ENCODE peak calls at places on chromosome 20, in eight cellular contexts. One of them, this sample, is unnamed.

GRCh38 chr20:45032781-45033180 is 66.5 kb downstream of the STK4 start:
- DNase-seq in CD8-positive, alpha-beta T cell: no peak
- DNase-seq in SK-N-SH: no peak
- DNase-seq in upper lobe of right lung: no peak
- DNase-seq in fibroblast of lung: no peak
- DNase-seq in endodermal cell: no peak
- DNase-seq in lower leg skin: no peak
- DNase-seq in left ventricle myocardium inferior: no peak
- DNase-seq in this sample: no peak

GRCh38 chr20:43535370-43536004 is 23.3 kb upstream of the SGK2 start:
- DNase-seq in upper lobe of right lung: peak
- DNase-seq in left ventricle myocardium inferior: no peak
- DNase-seq in lower leg skin: no peak
- DNase-seq in endodermal cell: no peak
- DNase-seq in CD8-positive, alpha-beta T cell: no peak
- DNase-seq in fibroblast of lung: no peak
- DNase-seq in SK-N-SH: no peak
- DNase-seq in this sample: no peak

GRCh38 chr20:23011008-23011721 is 23.9 kb upstream of the SSTR4 start:
- DNase-seq in CD8-positive, alpha-beta T cell: no peak
- DNase-seq in left ventricle myocardium inferior: no peak
- DNase-seq in SK-N-SH: no peak
- DNase-seq in lower leg skin: no peak
- DNase-seq in fibroblast of lung: no peak
- DNase-seq in upper lobe of right lung: no peak
- DNase-seq in endodermal cell: no peak
- DNase-seq in this sample: no peak

GRCh38 chr20:45968801-45969711 is 2.9 kb downstream of the ZNF335 start:
- DNase-seq in left ventricle myocardium inferior: no peak
- DNase-seq in lower leg skin: no peak
- DNase-seq in fibroblast of lung: no peak
- DNase-seq in CD8-positive, alpha-beta T cell: no peak
- DNase-seq in SK-N-SH: no peak
- DNase-seq in upper lobe of right lung: peak
- DNase-seq in endodermal cell: peak
- DNase-seq in this sample: no peak

GRCh38 chr20:20214757-20215275 is 153.1 kb upstream of the INSM1 start:
- DNase-seq in left ventricle myocardium inferior: no peak
- DNase-seq in endodermal cell: no peak
- DNase-seq in lower leg skin: no peak
- DNase-seq in fibroblast of lung: no peak
- DNase-seq in CD8-positive, alpha-beta T cell: no peak
- DNase-seq in upper lobe of right lung: no peak
- DNase-seq in SK-N-SH: no peak
- DNase-seq in this sample: no peak

GRCh38 chr20:5148581-5148980 is 21.8 kb downstream of the CDS2 start:
- DNase-seq in left ventricle myocardium inferior: no peak
- DNase-seq in CD8-positive, alpha-beta T cell: no peak
- DNase-seq in lower leg skin: no peak
- DNase-seq in SK-N-SH: no peak
- DNase-seq in endodermal cell: no peak
- DNase-seq in upper lobe of right lung: no peak
- DNase-seq in fibroblast of lung: no peak
- DNase-seq in this sample: no peak

GRCh38 chr20:20489054-20489453 is 121.2 kb downstream of the INSM1 start:
- DNase-seq in left ventricle myocardium inferior: no peak
- DNase-seq in endodermal cell: no peak
- DNase-seq in lower leg skin: no peak
- DNase-seq in fibroblast of lung: peak
- DNase-seq in SK-N-SH: no peak
- DNase-seq in upper lobe of right lung: no peak
- DNase-seq in CD8-positive, alpha-beta T cell: no peak
- DNase-seq in this sample: no peak

GRCh38 chr20:53986037-53986436 is 84.4 kb downstream of the BCAS1 start:
- DNase-seq in CD8-positive, alpha-beta T cell: no peak
- DNase-seq in endodermal cell: no peak
- DNase-seq in SK-N-SH: no peak
- DNase-seq in upper lobe of right lung: no peak
- DNase-seq in left ventricle myocardium inferior: no peak
- DNase-seq in fibroblast of lung: no peak
- DNase-seq in lower leg skin: no peak
- DNase-seq in this sample: no peak

GRCh38 chr20:38377039-38377715 is 30.9 kb downstream of the LBP start:
- DNase-seq in SK-N-SH: no peak
- DNase-seq in left ventricle myocardium inferior: no peak
- DNase-seq in lower leg skin: no peak
- DNase-seq in endodermal cell: no peak
- DNase-seq in CD8-positive, alpha-beta T cell: no peak
- DNase-seq in fibroblast of lung: no peak
- DNase-seq in upper lobe of right lung: no peak
- DNase-seq in this sample: no peak

GRCh38 chr20:15799871-15800270 is 773.4 kb downstream of the KIF16B start:
- DNase-seq in lower leg skin: no peak
- DNase-seq in fibroblast of lung: peak
- DNase-seq in SK-N-SH: no peak
- DNase-seq in upper lobe of right lung: no peak
- DNase-seq in left ventricle myocardium inferior: no peak
- DNase-seq in endodermal cell: no peak
- DNase-seq in CD8-positive, alpha-beta T cell: no peak
- DNase-seq in this sample: peak

GRCh38 chr20:54110041-54110440 is 39.6 kb upstream of the BCAS1 start:
- DNase-seq in lower leg skin: no peak
- DNase-seq in fibroblast of lung: no peak
- DNase-seq in left ventricle myocardium inferior: no peak
- DNase-seq in endodermal cell: no peak
- DNase-seq in upper lobe of right lung: no peak
- DNase-seq in SK-N-SH: no peak
- DNase-seq in CD8-positive, alpha-beta T cell: no peak
- DNase-seq in this sample: peak

GRCh38 chr20:19254956-19255355 is 42.5 kb downstream of the SLC24A3 start:
- DNase-seq in lower leg skin: no peak
- DNase-seq in CD8-positive, alpha-beta T cell: no peak
- DNase-seq in endodermal cell: peak
- DNase-seq in upper lobe of right lung: no peak
- DNase-seq in fibroblast of lung: no peak
- DNase-seq in left ventricle myocardium inferior: no peak
- DNase-seq in SK-N-SH: no peak
- DNase-seq in this sample: no peak

GRCh38 chr20:6780414-6780813 is 12.9 kb downstream of the BMP2 start:
- DNase-seq in SK-N-SH: peak
- DNase-seq in upper lobe of right lung: no peak
- DNase-seq in CD8-positive, alpha-beta T cell: no peak
- DNase-seq in endodermal cell: no peak
- DNase-seq in lower leg skin: no peak
- DNase-seq in fibroblast of lung: no peak
- DNase-seq in left ventricle myocardium inferior: no peak
- DNase-seq in this sample: no peak

GRCh38 chr20:56204206-56204605 is 44.3 kb upstream of the MC3R start:
- DNase-seq in lower leg skin: no peak
- DNase-seq in SK-N-SH: no peak
- DNase-seq in CD8-positive, alpha-beta T cell: no peak
- DNase-seq in endodermal cell: no peak
- DNase-seq in left ventricle myocardium inferior: no peak
- DNase-seq in fibroblast of lung: no peak
- DNase-seq in upper lobe of right lung: no peak
- DNase-seq in this sample: no peak

GRCh38 chr20:56205350-56205749 is 43.2 kb upstream of the MC3R start:
- DNase-seq in lower leg skin: peak
- DNase-seq in CD8-positive, alpha-beta T cell: no peak
- DNase-seq in SK-N-SH: no peak
- DNase-seq in upper lobe of right lung: no peak
- DNase-seq in endodermal cell: no peak
- DNase-seq in left ventricle myocardium inferior: no peak
- DNase-seq in fibroblast of lung: no peak
- DNase-seq in this sample: no peak

GRCh38 chr20:56200456-56200855 is 48.1 kb upstream of the MC3R start:
- DNase-seq in endodermal cell: no peak
- DNase-seq in SK-N-SH: no peak
- DNase-seq in fibroblast of lung: no peak
- DNase-seq in lower leg skin: no peak
- DNase-seq in left ventricle myocardium inferior: no peak
- DNase-seq in CD8-positive, alpha-beta T cell: no peak
- DNase-seq in upper lobe of right lung: no peak
- DNase-seq in this sample: no peak

GRCh38 chr20:56207656-56208055 is 40.9 kb upstream of the MC3R start:
- DNase-seq in SK-N-SH: no peak
- DNase-seq in lower leg skin: no peak
- DNase-seq in left ventricle myocardium inferior: no peak
- DNase-seq in CD8-positive, alpha-beta T cell: no peak
- DNase-seq in upper lobe of right lung: no peak
- DNase-seq in endodermal cell: no peak
- DNase-seq in fibroblast of lung: no peak
- DNase-seq in this sample: no peak

GRCh38 chr20:56202493-56203077 is 45.9 kb upstream of the MC3R start:
- DNase-seq in fibroblast of lung: peak
- DNase-seq in CD8-positive, alpha-beta T cell: no peak
- DNase-seq in endodermal cell: no peak
- DNase-seq in upper lobe of right lung: no peak
- DNase-seq in left ventricle myocardium inferior: no peak
- DNase-seq in SK-N-SH: peak
- DNase-seq in lower leg skin: no peak
- DNase-seq in this sample: peak
- TF ChIP-seq CTCF in fibroblast of lung: peak
- TF ChIP-seq CTCF in CD8-positive, alpha-beta T cell: no peak
- TF ChIP-seq CTCF in endodermal cell: peak
- TF ChIP-seq CTCF in upper lobe of right lung: peak
- TF ChIP-seq CTCF in left ventricle myocardium inferior: peak
- TF ChIP-seq CTCF in SK-N-SH: peak
- TF ChIP-seq CTCF in lower leg skin: no peak
- TF ChIP-seq CTCF in this sample: peak

DNA sequence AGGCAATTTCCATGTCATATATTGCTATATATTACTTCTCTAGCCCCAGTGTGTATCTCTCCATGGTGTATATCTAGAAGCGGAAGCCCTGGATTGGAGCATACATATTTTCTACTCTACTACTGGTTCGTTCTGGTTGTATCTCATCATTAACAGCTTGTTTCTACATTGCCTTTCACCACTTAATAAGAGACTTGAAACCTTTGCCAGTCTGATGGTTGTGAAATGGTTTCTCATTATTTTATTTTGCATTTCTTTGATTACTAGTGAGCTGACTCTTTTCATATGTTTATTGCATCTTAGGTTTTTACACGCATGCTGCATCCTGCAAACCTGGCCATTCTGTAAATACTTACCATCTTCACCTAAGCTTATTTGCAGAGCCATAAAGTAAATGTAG is 3.6 kb downstream of the DSTN start:
- DNase-seq in SK-N-SH: no peak
- DNase-seq in CD8-positive, alpha-beta T cell: no peak
- DNase-seq in lower leg skin: no peak
- DNase-seq in left ventricle myocardium inferior: no peak
- DNase-seq in fibroblast of lung: no peak
- DNase-seq in endodermal cell: no peak
- DNase-seq in upper lobe of right lung: no peak
- DNase-seq in this sample: no peak
- H3K4me3 ChIP-seq in SK-N-SH: no peak
- H3K4me3 ChIP-seq in CD8-positive, alpha-beta T cell: no peak
- H3K4me3 ChIP-seq in lower leg skin: no peak
- H3K4me3 ChIP-seq in left ventricle myocardium inferior: peak
- H3K4me3 ChIP-seq in fibroblast of lung: no peak
- H3K4me3 ChIP-seq in endodermal cell: peak
- H3K4me3 ChIP-seq in upper lobe of right lung: peak
- H3K4me3 ChIP-seq in this sample: no peak

GRCh38 chr20:11267131-11267761 is 593.4 kb upstream of the JAG1 start:
- DNase-seq in fibroblast of lung: peak
- DNase-seq in left ventricle myocardium inferior: peak
- DNase-seq in upper lobe of right lung: no peak
- DNase-seq in SK-N-SH: peak
- DNase-seq in lower leg skin: no peak
- DNase-seq in CD8-positive, alpha-beta T cell: no peak
- DNase-seq in endodermal cell: peak
- DNase-seq in this sample: peak
- TF ChIP-seq CTCF in fibroblast of lung: peak
- TF ChIP-seq CTCF in left ventricle myocardium inferior: peak
- TF ChIP-seq CTCF in upper lobe of right lung: no peak
- TF ChIP-seq CTCF in SK-N-SH: no peak
- TF ChIP-seq CTCF in lower leg skin: no peak
- TF ChIP-seq CTCF in CD8-positive, alpha-beta T cell: no peak
- TF ChIP-seq CTCF in endodermal cell: no peak
- TF ChIP-seq CTCF in this sample: peak

GRCh38 chr20:25177890-25178321 is 17.6 kb upstream of the ENTPD6 start:
- DNase-seq in fibroblast of lung: no peak
- DNase-seq in SK-N-SH: no peak
- DNase-seq in lower leg skin: no peak
- DNase-seq in left ventricle myocardium inferior: no peak
- DNase-seq in endodermal cell: no peak
- DNase-seq in upper lobe of right lung: peak
- DNase-seq in CD8-positive, alpha-beta T cell: no peak
- DNase-seq in this sample: peak

GRCh38 chr20:25176184-25176583 is 19.3 kb upstream of the ENTPD6 start:
- DNase-seq in CD8-positive, alpha-beta T cell: no peak
- DNase-seq in upper lobe of right lung: no peak
- DNase-seq in endodermal cell: no peak
- DNase-seq in left ventricle myocardium inferior: no peak
- DNase-seq in fibroblast of lung: no peak
- DNase-seq in lower leg skin: no peak
- DNase-seq in SK-N-SH: no peak
- DNase-seq in this sample: no peak

GRCh38 chr20:25173886-25174308 is 21.6 kb upstream of the ENTPD6 start:
- DNase-seq in CD8-positive, alpha-beta T cell: no peak
- DNase-seq in upper lobe of right lung: no peak
- DNase-seq in endodermal cell: no peak
- DNase-seq in SK-N-SH: no peak
- DNase-seq in lower leg skin: no peak
- DNase-seq in fibroblast of lung: no peak
- DNase-seq in left ventricle myocardium inferior: no peak
- DNase-seq in this sample: no peak

GRCh38 chr20:25179439-25180089 is 15.9 kb upstream of the ENTPD6 start:
- DNase-seq in upper lobe of right lung: no peak
- DNase-seq in left ventricle myocardium inferior: no peak
- DNase-seq in endodermal cell: no peak
- DNase-seq in CD8-positive, alpha-beta T cell: no peak
- DNase-seq in lower leg skin: no peak
- DNase-seq in fibroblast of lung: no peak
- DNase-seq in SK-N-SH: no peak
- DNase-seq in this sample: no peak

DNA sequence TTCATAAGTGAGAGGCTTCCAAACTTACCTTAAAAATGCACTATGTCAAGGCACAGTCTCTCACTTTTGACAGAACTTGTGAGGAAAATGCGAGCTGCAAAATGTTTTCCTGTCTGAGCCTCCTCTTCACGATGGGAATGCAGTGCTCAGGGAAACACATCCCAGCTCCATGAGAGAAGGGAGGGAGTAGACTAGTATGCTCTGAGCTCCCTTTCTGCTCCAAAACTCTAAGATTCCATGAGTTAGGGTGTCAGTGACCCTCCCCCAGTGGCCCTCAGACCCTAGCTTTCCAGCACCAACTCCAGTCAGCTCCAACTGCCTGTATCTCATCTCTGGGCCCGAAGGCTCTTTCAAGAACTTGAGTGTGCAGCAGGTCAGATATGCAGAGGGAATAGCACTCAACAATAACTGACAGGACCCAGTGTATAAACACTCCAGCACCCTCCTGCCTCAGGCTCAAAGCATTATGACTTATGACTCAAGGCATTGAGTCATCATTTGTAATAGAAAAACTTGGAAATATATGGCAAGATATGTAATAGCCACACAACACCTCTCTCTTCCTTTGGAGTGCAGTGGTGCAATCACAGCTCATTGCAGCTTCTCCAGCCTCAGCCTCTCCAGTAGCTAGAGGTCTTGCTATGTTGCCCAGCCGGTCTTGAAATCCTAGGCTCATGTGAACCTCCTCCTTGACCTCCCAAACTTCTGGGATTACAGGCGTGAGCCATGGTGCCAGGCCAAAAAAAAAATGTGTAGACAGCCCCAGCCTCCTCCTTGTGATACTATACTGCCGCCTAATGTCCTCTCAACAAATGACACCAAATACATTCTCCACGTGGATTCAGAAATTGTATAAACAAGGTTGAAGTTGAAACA is 16.7 kb upstream of the ENTPD6 start:
- DNase-seq in CD8-positive, alpha-beta T cell: no peak
- DNase-seq in endodermal cell: peak
- DNase-seq in upper lobe of right lung: peak
- DNase-seq in SK-N-SH: peak
- DNase-seq in fibroblast of lung: peak
- DNase-seq in left ventricle myocardium inferior: no peak
- DNase-seq in lower leg skin: peak
- DNase-seq in this sample: peak
- H3K4me3 ChIP-seq in CD8-positive, alpha-beta T cell: no peak
- H3K4me3 ChIP-seq in endodermal cell: no peak
- H3K4me3 ChIP-seq in upper lobe of right lung: no peak
- H3K4me3 ChIP-seq in SK-N-SH: peak
- H3K4me3 ChIP-seq in fibroblast of lung: no peak
- H3K4me3 ChIP-seq in left ventricle myocardium inferior: no peak
- H3K4me3 ChIP-seq in lower leg skin: no peak
- H3K4me3 ChIP-seq in this sample: no peak